ENCODE peak calls at places on chromosomes 2 and 18, in nine cellular contexts. M is heart left ventricle, G is PC-3, V is fibroblast of villous mesenchyme, N is fibroblast of pulmonary artery, X is lower lobe of right lung, R is transverse colon, F is spleen, L is thoracic aorta. E is an unnamed sample.

GRCh38 chr2:223469270-223470057 is 132.7 kb downstream of the SCG2 start:
- DNase-seq in M (peak), G (no peak), V (peak), N (peak), X (no peak), R (peak), F (no peak), L (peak), E (peak)

GRCh38 chr18:10304853-10305252 is 149.6 kb upstream of the APCDD1 start:
- DNase-seq in M (no peak), G (peak), V (peak), N (peak), X (no peak), R (no peak), F (no peak), L (no peak), E (no peak)

GRCh38 chr18:48732767-48733424 is 194.1 kb downstream of the CTIF start:
- DNase-seq in M (no peak), G (no peak), V (no peak), N (no peak), X (no peak), R (no peak), F (no peak), L (no peak), E (no peak)

GRCh38 chr2:156189143-156189542 is 143.4 kb downstream of the NR4A2 start:
- DNase-seq in M (no peak), G (no peak), V (no peak), N (no peak), X (no peak), R (peak), F (no peak), L (no peak), E (no peak)

GRCh38 chr2:40737180-40737579 is 285.3 kb upstream of the SLC8A1 start:
- DNase-seq in M (no peak), G (peak), V (no peak), N (no peak), X (no peak), R (no peak), F (no peak), L (no peak), E (no peak)

GRCh38 chr2:212007972-212008371 is 530.6 kb downstream of the ERBB4 start:
- DNase-seq in M (no peak), G (no peak), V (no peak), N (no peak), X (no peak), R (no peak), F (no peak), L (no peak), E (no peak)

GRCh38 chr2:148568597-148568996 is 76.0 kb upstream of the EPC2 start:
- DNase-seq in M (no peak), G (no peak), V (no peak), N (no peak), X (no peak), R (no peak), F (no peak), L (no peak), E (no peak)

GRCh38 chr2:204691911-204692510 is 146.7 kb downstream of the PARD3B start:
- DNase-seq in M (no peak), G (peak), V (peak), N (peak), X (no peak), R (peak), F (no peak), L (no peak), E (peak)

GRCh38 chr18:76544511-76545350 is 49.7 kb upstream of the ZNF516 start:
- DNase-seq in M (no peak), G (no peak), V (no peak), N (no peak), X (no peak), R (no peak), F (no peak), L (no peak), E (no peak)

GRCh38 chr18:59547691-59548182 is 149.5 kb downstream of the CCBE1 start:
- DNase-seq in M (no peak), G (no peak), V (peak), N (peak), X (no peak), R (no peak), F (no peak), L (no peak), E (no peak)

GRCh38 chr18:23267447-23267776 is 132.1 kb downstream of the CABLES1 start:
- DNase-seq in M (no peak), G (no peak), V (no peak), N (no peak), X (no peak), R (no peak), F (no peak), L (no peak), E (no peak)

GRCh38 chr2:158315000-158315399 is 141.6 kb downstream of the CCDC148 start:
- DNase-seq in M (no peak), G (no peak), V (no peak), N (no peak), X (no peak), R (no peak), F (no peak), L (no peak), E (no peak)

GRCh38 chr2:40403233-40403841 is 48.6 kb downstream of the SLC8A1 start:
- DNase-seq in M (no peak), G (peak), V (peak), N (peak), X (no peak), R (no peak), F (no peak), L (no peak), E (no peak)

GRCh38 chr2:25343187-25343825 is 1.6 kb upstream of the DNMT3A start:
- DNase-seq in M (no peak), G (no peak), V (no peak), N (no peak), X (no peak), R (no peak), F (no peak), L (no peak), E (no peak)

GRCh38 chr2:60759654-60760053 is 3.6 kb downstream of the PAPOLG start:
- DNase-seq in M (no peak), G (no peak), V (no peak), N (no peak), X (peak), R (no peak), F (no peak), L (no peak), E (no peak)

GRCh38 chr2:97747716-97748115 is 34.3 kb downstream of the ZAP70 start:
- DNase-seq in M (no peak), G (no peak), V (no peak), N (no peak), X (no peak), R (no peak), F (no peak), L (no peak), E (no peak)

GRCh38 chr18:24630346-24630880 is 170.0 kb downstream of the HRH4 start:
- DNase-seq in M (no peak), G (no peak), V (no peak), N (no peak), X (no peak), R (no peak), F (no peak), L (no peak), E (no peak)

GRCh38 chr2:73292316-73292905 is 937 bp downstream of the EGR4 start:
- DNase-seq in M (no peak), G (no peak), V (no peak), N (no peak), X (no peak), R (no peak), F (no peak), L (no peak), E (no peak)

GRCh38 chr2:119282139-119282965 is 58.7 kb downstream of the STEAP3 start:
- DNase-seq in M (no peak), G (no peak), V (no peak), N (no peak), X (no peak), R (no peak), F (no peak), L (no peak), E (no peak)

GRCh38 chr2:18749912-18750526 is 160.7 kb upstream of the NT5C1B start:
- DNase-seq in M (no peak), G (peak), V (peak), N (peak), X (no peak), R (peak), F (no peak), L (peak), E (no peak)

GRCh38 chr2:95277246-95277906 is 3.1 kb downstream of the PROM2 start:
- DNase-seq in M (peak), G (peak), V (no peak), N (no peak), X (peak), R (peak), F (no peak), L (no peak), E (no peak)

GRCh38 chr2:100919316-100919715 is 82.8 kb upstream of the RPL31 start:
- DNase-seq in M (no peak), G (no peak), V (no peak), N (no peak), X (no peak), R (no peak), F (no peak), L (no peak), E (no peak)

GRCh38 chr2:219737270-219737691 is 109.9 kb downstream of the SLC4A3 start:
- DNase-seq in M (no peak), G (peak), V (peak), N (peak), X (no peak), R (no peak), F (no peak), L (no peak), E (no peak)

GRCh38 chr2:219733746-219734145 is 106.3 kb downstream of the SLC4A3 start:
- DNase-seq in M (no peak), G (no peak), V (no peak), N (no peak), X (no peak), R (no peak), F (no peak), L (no peak), E (no peak)

GRCh38 chr2:219739061-219739460 is 111.6 kb downstream of the SLC4A3 start:
- DNase-seq in M (no peak), G (no peak), V (no peak), N (no peak), X (no peak), R (no peak), F (no peak), L (no peak), E (no peak)

GRCh38 chr2:219733106-219733505 is 105.7 kb downstream of the SLC4A3 start:
- DNase-seq in M (no peak), G (no peak), V (no peak), N (no peak), X (no peak), R (no peak), F (no peak), L (no peak), E (no peak)

GRCh38 chr2:219736196-219736595 is 108.8 kb downstream of the SLC4A3 start:
- DNase-seq in M (no peak), G (peak), V (peak), N (peak), X (no peak), R (no peak), F (no peak), L (no peak), E (no peak)
- TF ChIP-seq CTCF in M (peak), G (peak), V (peak), N (peak), X (peak), R (peak), F (peak), L (peak), E (peak)

GRCh38 chr2:27211943-27212625 is at the start of the genes ATRAID and SLC5A6:
- DNase-seq in M (peak), G (peak), V (peak), N (peak), X (peak), R (peak), F (peak), L (peak), E (no peak)
- H3K4me3 ChIP-seq in M (peak), G (peak), V (peak), N (peak), X (peak), R (peak), F (peak), L (peak), E (peak)

DNA sequence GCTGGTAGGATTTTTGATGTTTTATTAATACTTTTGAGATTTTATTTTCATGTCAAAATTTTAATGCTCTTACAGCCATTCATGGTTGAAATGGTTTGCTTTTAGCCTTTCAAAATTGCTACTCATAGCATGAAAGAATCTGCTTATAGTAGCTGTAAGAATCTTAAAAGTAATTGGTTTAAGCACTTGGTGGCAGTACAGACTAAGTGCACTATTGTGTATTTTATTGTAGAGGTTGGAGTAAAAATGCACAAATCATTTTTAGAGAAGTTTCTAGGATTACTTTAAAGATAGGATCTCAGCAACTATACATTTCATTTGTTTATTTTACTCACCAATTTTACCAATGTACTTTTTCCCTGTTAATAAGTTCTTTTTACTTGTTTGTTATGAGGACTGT is 205.8 kb downstream of the SPAG16 start:
- DNase-seq in M (no peak), G (peak), V (no peak), N (no peak), X (no peak), R (no peak), F (no peak), L (no peak), E (peak)
- TF ChIP-seq CTCF in M (no peak), G (peak), V (no peak), N (no peak), X (no peak), R (no peak), F (no peak), L (no peak), E (peak)

GRCh38 chr2:102186676-102187190 is at the start of gene IL1RL2:
- DNase-seq in M (no peak), G (no peak), V (no peak), N (peak), X (peak), R (peak), F (no peak), L (no peak), E (no peak)
- H3K4me3 ChIP-seq in M (peak), G (no peak), V (peak), N (peak), X (peak), R (peak), F (peak), L (peak), E (peak)

DNA sequence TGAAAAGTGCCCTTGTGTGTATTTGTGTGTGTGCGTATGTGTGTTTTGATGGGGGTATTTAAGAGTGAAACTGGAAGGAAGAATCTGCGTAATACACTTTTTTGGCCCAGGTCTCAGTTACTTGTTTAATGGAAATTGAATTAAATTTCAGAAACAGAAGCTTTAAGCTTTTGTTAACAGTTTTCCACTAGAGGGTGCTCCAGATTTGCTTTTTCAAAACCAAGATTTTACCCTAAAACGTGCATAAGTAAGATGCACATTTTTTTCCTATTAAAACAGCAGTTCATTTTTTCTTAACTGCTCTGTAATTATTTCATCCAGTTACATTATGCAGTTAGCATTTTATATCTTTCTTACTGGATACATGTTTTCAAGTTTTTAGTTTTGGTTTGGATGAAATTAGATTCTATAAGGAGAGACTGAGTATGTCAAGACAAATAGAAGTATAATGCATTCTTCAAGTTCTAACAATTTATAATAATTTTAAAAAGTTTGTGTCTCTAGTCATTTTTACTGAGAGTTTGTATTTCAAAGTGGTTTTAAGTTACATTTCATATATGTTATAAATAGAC is 97.2 kb downstream of the PIK3C3 start:
- DNase-seq in M (no peak), G (peak), V (peak), N (peak), X (no peak), R (no peak), F (no peak), L (no peak), E (no peak)
- TF ChIP-seq CTCF in M (no peak), G (peak), V (peak), N (peak), X (no peak), R (no peak), F (no peak), L (no peak), E (peak)

GRCh38 chr2:6310186-6310909 is 555.4 kb downstream of the CMPK2 start:
- DNase-seq in M (no peak), G (no peak), V (no peak), N (no peak), X (no peak), R (no peak), F (no peak), L (no peak), E (no peak)
- H3K4me3 ChIP-seq in M (no peak), G (no peak), V (no peak), N (no peak), X (no peak), R (no peak), F (no peak), L (no peak), E (no peak)

DNA sequence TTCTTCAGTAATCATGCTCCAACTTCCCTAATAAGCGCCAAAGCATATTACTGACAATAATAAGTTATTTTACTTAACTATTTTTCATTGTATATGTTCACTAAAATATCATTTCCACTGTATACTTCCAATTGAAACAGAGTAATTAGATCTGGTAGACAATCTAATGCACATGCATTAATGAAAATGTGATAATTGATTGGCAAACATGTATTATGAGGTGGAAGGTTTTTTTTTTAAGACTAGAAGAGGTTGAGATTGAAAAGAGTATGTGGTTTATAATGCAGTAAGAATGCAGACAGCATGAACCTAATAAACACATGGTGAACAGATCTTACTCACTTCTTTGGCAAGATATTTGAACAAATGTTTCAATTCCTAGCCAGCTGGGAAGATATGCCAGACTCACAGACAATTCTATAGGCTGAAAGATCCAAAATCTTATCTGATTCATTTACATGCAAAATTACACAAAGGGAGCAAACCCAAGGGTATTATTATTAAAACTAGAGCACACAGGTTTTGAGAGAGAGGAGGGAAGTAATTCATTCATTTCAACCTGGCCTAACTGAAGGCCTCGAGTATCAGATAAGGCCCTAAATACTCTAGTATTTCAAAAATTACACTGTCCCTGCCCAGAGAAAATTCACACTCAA is 2.8 kb downstream of the NCKAP1 start:
- DNase-seq in M (no peak), G (peak), V (peak), N (peak), X (no peak), R (no peak), F (no peak), L (no peak), E (no peak)
- TF ChIP-seq CTCF in M (no peak), G (no peak), V (no peak), N (no peak), X (no peak), R (no peak), F (no peak), L (no peak), E (no peak)

GRCh38 chr2:175568109-175568730 is 386.7 kb upstream of the ATP5MC3 start:
- DNase-seq in M (no peak), G (no peak), V (no peak), N (no peak), X (no peak), R (no peak), F (no peak), L (no peak), E (no peak)
- H3K4me3 ChIP-seq in M (no peak), G (no peak), V (no peak), N (no peak), X (no peak), R (no peak), F (peak), L (no peak), E (no peak)

E was measured in retinal pigment epithelial cell.